ENCODE peak calls at places on chromosome 22, in nine cellular contexts. Z is GM23248, J is neural progenitor cell, K is GM23338, P is PC-3, A is SK-N-SH, V is HCT116, Q is MM.1S, R is hepatocyte. I is an unnamed sample.

GRCh38 chr22:17013396-17014100 is 5.5 kb upstream of the GAB4 start:
- DNase-seq in V (no peak), Q (no peak), P (no peak), J (no peak), A (no peak), K (no peak), R (no peak), Z (no peak), I (no peak)

GRCh38 chr22:20728523-20729190 is 45.3 kb upstream of the SERPIND1 start:
- DNase-seq in A (no peak), K (no peak), R (no peak), V (no peak), J (no peak), Z (no peak), Q (no peak), P (no peak), I (no peak)

GRCh38 chr22:37818397-37819099 is 4.6 kb upstream of the GALR3 start:
- DNase-seq in Q (peak), Z (peak), J (peak), K (peak), A (no peak), R (peak), V (no peak), P (no peak), I (peak)

GRCh38 chr22:36386351-36386899 is 1.3 kb downstream of the MYH9 start:
- DNase-seq in R (peak), J (peak), P (no peak), A (no peak), Z (peak), Q (peak), V (no peak), K (no peak), I (peak)

GRCh38 chr22:48782817-48783511 is 1044.7 kb downstream of the BRD1 start:
- DNase-seq in J (peak), K (no peak), A (peak), Z (no peak), Q (no peak), R (no peak), P (no peak), V (peak), I (peak)

GRCh38 chr22:21055564-21055834 is 9.8 kb downstream of the LRRC74B start:
- DNase-seq in R (no peak), K (no peak), P (no peak), Z (no peak), V (no peak), Q (no peak), A (no peak), J (no peak), I (no peak)

GRCh38 chr22:45125198-45125597 is 38.5 kb upstream of the NUP50 start:
- DNase-seq in Q (no peak), K (no peak), V (no peak), Z (peak), A (no peak), P (no peak), J (peak), R (peak), I (no peak)

GRCh38 chr22:19291218-19291579 is 320 bp downstream of the CLTCL1 start:
- DNase-seq in A (peak), Q (no peak), P (no peak), Z (peak), J (peak), K (peak), R (peak), V (no peak), I (no peak)

GRCh38 chr22:45341503-45341902 is 31.8 kb downstream of the FAM118A start:
- DNase-seq in P (no peak), Z (no peak), A (no peak), R (no peak), J (no peak), Q (no peak), V (no peak), K (no peak), I (no peak)

GRCh38 chr22:45090364-45090960 is 73.3 kb upstream of the NUP50 start:
- DNase-seq in K (peak), P (peak), Q (no peak), Z (no peak), J (peak), R (peak), V (no peak), A (no peak), I (no peak)

GRCh38 chr22:17258015-17258827 is 39.0 kb upstream of the ADA2 start:
- DNase-seq in P (peak), K (peak), R (peak), V (no peak), Z (peak), J (peak), A (peak), Q (peak), I (peak)

GRCh38 chr22:46070722-46071450 is 79.4 kb upstream of the PPARA start:
- DNase-seq in Q (peak), J (peak), A (peak), Z (peak), R (peak), K (peak), V (no peak), P (peak), I (peak)

GRCh38 chr22:36874309-36874696 is 13.5 kb downstream of the NCF4 start:
- DNase-seq in P (no peak), R (no peak), Q (no peak), J (no peak), Z (no peak), V (no peak), A (no peak), K (no peak), I (no peak)

GRCh38 chr22:21044931-21045584 is 688 bp upstream of the LRRC74B start:
- DNase-seq in P (peak), J (peak), R (no peak), Q (no peak), A (peak), Z (peak), K (peak), V (no peak), I (no peak)

GRCh38 chr22:42074153-42074750 is at the start of gene PHETA2:
- DNase-seq in Z (peak), A (peak), K (peak), J (peak), V (no peak), R (peak), Q (no peak), P (no peak), I (no peak)

GRCh38 chr22:21677606-21678443 is 12.0 kb downstream of the PPIL2 start:
- DNase-seq in V (no peak), Q (no peak), K (no peak), R (peak), A (no peak), J (no peak), Z (no peak), P (no peak), I (no peak)

GRCh38 chr22:19631899-19632670 is 82.2 kb upstream of the SEPTIN5 start:
- DNase-seq in V (peak), J (peak), P (peak), Z (peak), A (peak), K (peak), R (peak), Q (no peak), I (peak)

GRCh38 chr22:20243545-20244249 is 24.4 kb downstream of the RTN4R start:
- DNase-seq in K (peak), V (no peak), A (peak), Z (peak), Q (no peak), J (no peak), P (peak), R (peak), I (peak)

GRCh38 chr22:45159652-45160462 is 3.9 kb upstream of the NUP50 start:
- DNase-seq in J (peak), R (peak), P (peak), A (no peak), Q (no peak), K (peak), Z (peak), V (no peak), I (no peak)

GRCh38 chr22:36160499-36160942 is at the start of gene APOL3:
- DNase-seq in J (no peak), Z (peak), K (no peak), Q (peak), R (no peak), A (no peak), V (no peak), P (peak), I (peak)

GRCh38 chr22:37904572-37905533 is 1.2 kb upstream of the MICALL1 start:
- DNase-seq in J (no peak), V (peak), Q (no peak), K (peak), P (peak), Z (peak), A (peak), R (peak), I (no peak)

GRCh38 chr22:17897864-17898263 is 123.6 kb upstream of the BID start:
- DNase-seq in Q (no peak), K (no peak), R (no peak), V (no peak), A (no peak), Z (no peak), J (no peak), P (no peak), I (no peak)

GRCh38 chr22:46578824-46579561 is 41.2 kb upstream of the GRAMD4 start:
- DNase-seq in K (no peak), Q (no peak), Z (peak), A (peak), V (no peak), R (peak), P (no peak), J (peak), I (no peak)

GRCh38 chr22:24543068-24543675 is 11.8 kb downstream of the GUCD1 start:
- DNase-seq in P (no peak), R (no peak), K (no peak), Q (no peak), J (no peak), A (no peak), V (no peak), Z (no peak), I (no peak)

GRCh38 chr22:45657701-45658100 is 13.9 kb upstream of the ATXN10 start:
- DNase-seq in A (no peak), J (no peak), Q (no peak), Z (no peak), R (no peak), K (no peak), P (no peak), V (no peak), I (no peak)

GRCh38 chr22:44686873-44687600 is 15.0 kb upstream of the PRR5 start:
- DNase-seq in Z (no peak), R (peak), V (no peak), J (no peak), K (no peak), A (no peak), P (no peak), Q (no peak), I (no peak)

GRCh38 chr22:39309881-39310714 is 9.3 kb downstream of the RPL3 start:
- DNase-seq in A (no peak), K (no peak), Z (peak), P (peak), V (no peak), Q (no peak), R (no peak), J (no peak), I (peak)

GRCh38 chr22:20391222-20391621 is 2.7 kb upstream of the ZNF74 start:
- DNase-seq in K (no peak), Z (no peak), J (no peak), R (no peak), A (no peak), Q (no peak), P (no peak), V (no peak), I (no peak)

GRCh38 chr22:46029574-46030200 is 52.7 kb upstream of the WNT7B start:
- DNase-seq in R (no peak), P (no peak), Z (no peak), J (no peak), Q (no peak), K (no peak), V (no peak), A (no peak), I (no peak)

GRCh38 chr22:23883658-23884057 is 10.5 kb upstream of the MIF start:
- DNase-seq in Q (no peak), P (no peak), R (no peak), A (no peak), Z (no peak), V (no peak), K (no peak), J (no peak), I (no peak)

GRCh38 chr22:36435516-36436415 is 45.7 kb downstream of the TXN2 start:
- DNase-seq in A (no peak), Z (no peak), V (no peak), J (peak), R (peak), Q (peak), K (peak), P (no peak), I (no peak)

GRCh38 chr22:45504703-45505341 is 2.1 kb downstream of the FBLN1 start:
- DNase-seq in J (peak), R (peak), A (peak), Z (peak), Q (no peak), K (peak), P (no peak), V (no peak), I (no peak)

GRCh38 chr22:24587251-24587650 is 5.6 kb downstream of the LRRC75B start:
- DNase-seq in V (no peak), J (no peak), A (no peak), Q (no peak), K (no peak), R (no peak), Z (no peak), P (no peak), I (no peak)

GRCh38 chr22:24434472-24435322 is 7.3 kb downstream of the ADORA2A start:
- DNase-seq in J (no peak), Q (peak), V (no peak), A (peak), R (no peak), P (no peak), K (no peak), Z (peak), I (peak)

GRCh38 chr22:37079668-37080171 is 28.2 kb downstream of the KCTD17 start:
- DNase-seq in V (no peak), A (no peak), Q (no peak), K (no peak), P (no peak), Z (peak), J (no peak), R (no peak), I (no peak)

GRCh38 chr22:32877196-32877595 is 75.7 kb downstream of the TIMP3 start:
- DNase-seq in Q (no peak), K (no peak), R (no peak), P (no peak), Z (no peak), J (no peak), A (no peak), V (no peak), I (no peak)

GRCh38 chr22:40679964-40680818 is 907 bp downstream of the MCHR1 start:
- DNase-seq in R (peak), V (no peak), A (no peak), Z (peak), Q (no peak), K (peak), P (no peak), J (peak), I (no peak)
- TF ChIP-seq EZH2phosphoT487 in R (no peak), V (no peak), A (no peak), Z (no peak), Q (no peak), K (no peak), P (no peak), J (no peak), I (no peak)

GRCh38 chr22:35156945-35157344 is 91.0 kb downstream of the ISX start:
- DNase-seq in Q (no peak), R (no peak), J (no peak), K (no peak), A (no peak), Z (no peak), P (no peak), V (no peak), I (no peak)
- H3K4me3 ChIP-seq in Q (no peak), R (no peak), J (no peak), K (no peak), A (peak), Z (no peak), P (no peak), V (peak), I (peak)

GRCh38 chr22:31248138-31248745 is 36.1 kb downstream of the LIMK2 start:
- DNase-seq in Z (peak), V (no peak), R (peak), P (peak), A (peak), Q (peak), K (peak), J (peak), I (peak)
- TF ChIP-seq EZH2phosphoT487 in Z (no peak), V (no peak), R (no peak), P (no peak), A (no peak), Q (no peak), K (no peak), J (no peak), I (no peak)

DNA sequence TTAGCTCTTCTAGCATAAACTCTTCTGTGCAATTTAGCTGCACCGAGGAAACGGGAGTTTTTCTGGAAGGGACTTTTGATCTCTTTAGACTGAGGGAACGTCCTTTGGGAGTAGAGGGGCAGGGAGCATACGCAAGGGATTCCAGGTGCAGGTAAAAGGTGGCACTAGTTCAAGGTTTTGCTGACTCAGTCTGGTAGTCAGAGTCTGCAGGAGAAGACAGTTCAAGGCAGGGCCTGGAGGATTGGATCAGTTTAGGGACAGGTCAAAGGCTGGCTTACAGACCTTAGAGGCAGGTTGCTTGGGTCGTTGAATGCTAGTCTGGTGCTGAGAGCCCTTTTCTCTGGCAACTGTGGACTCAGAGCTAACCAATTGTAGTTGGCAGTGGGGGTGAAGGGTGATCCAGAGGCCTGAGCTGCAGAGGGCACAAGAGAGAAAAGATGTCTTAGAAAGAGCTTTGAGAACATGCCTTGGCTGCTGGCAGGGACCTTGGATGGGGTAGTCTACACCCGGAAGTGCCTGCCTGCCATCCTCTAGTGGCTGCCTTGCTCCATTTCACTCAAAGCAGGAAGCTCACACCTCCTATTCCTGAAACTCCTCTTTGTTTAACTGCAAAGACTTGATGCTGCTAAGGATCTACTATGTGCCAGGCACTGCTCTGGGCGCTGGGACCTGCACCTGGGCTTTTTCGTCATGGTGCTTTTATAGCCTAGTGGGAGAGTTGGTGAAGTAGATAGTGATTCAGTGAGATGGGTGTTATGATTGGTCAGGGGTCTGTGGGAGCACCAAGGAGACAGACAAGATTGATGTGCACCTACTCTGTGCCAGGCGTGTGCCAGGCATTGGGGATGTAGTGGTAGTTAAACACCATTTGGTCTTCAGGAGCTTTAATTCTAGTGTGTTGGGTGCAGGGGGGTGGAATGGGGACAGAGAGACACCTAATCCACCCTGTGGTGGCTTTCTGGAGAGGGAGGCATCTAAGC is 17.1 kb downstream of the MIAT start:
- DNase-seq in K (no peak), V (no peak), R (no peak), J (no peak), Z (no peak), A (no peak), P (no peak), Q (no peak), I (peak)
- H3K4me3 ChIP-seq in K (peak), V (peak), R (no peak), J (no peak), Z (peak), A (peak), P (peak), Q (peak), I (peak)

DNA sequence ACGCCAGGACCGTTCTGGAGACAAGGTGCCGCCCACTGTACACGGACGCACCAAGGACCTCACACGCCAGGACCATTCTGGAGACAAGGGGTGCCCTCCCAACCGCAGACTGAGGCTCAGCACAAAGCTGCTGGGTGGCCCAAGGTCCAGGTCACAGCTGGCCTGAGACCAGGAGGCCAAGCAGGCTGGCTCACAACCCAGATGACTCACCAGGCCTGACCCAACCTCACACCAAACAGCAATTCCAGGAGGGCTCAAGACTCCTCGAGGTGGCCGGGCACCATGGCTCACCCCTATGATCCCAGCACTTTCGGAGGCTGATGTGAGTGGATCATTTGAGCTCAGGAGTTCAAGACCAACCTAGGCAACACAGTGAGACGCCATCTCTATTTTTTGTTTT is 14.8 kb downstream of the BRD1 start:
- DNase-seq in A (no peak), V (no peak), K (no peak), R (no peak), Z (peak), P (no peak), Q (no peak), J (no peak), I (no peak)
- TF ChIP-seq EZH2phosphoT487 in A (no peak), V (no peak), K (no peak), R (no peak), Z (no peak), P (no peak), Q (no peak), J (no peak), I (no peak)

GRCh38 chr22:47630741-47631534 is 868.5 kb downstream of the TBC1D22A start:
- DNase-seq in K (no peak), V (no peak), P (no peak), Z (no peak), J (no peak), R (no peak), Q (no peak), A (no peak), I (no peak)
- H3K4me3 ChIP-seq in K (no peak), V (peak), P (peak), Z (no peak), J (no peak), R (no peak), Q (no peak), A (peak), I (no peak)

GRCh38 chr22:43090130-43090789 is 1.1 kb upstream of the TTLL1 start:
- DNase-seq in R (peak), Z (peak), A (peak), K (no peak), Q (peak), J (peak), P (peak), V (peak), I (peak)
- TF ChIP-seq EZH2phosphoT487 in R (no peak), Z (no peak), A (no peak), K (no peak), Q (no peak), J (no peak), P (no peak), V (no peak), I (no peak)

I was measured in OCI-LY7.